ENCODE peak calls at places on chromosomes 2 and 18, in nine cellular contexts. U is ovary, P is sigmoid colon, Z is transverse colon, D is A549, Y is K562, I is tibial nerve, O is suprapubic skin, A is GM12878. K is an unnamed sample.

GRCh38 chr18:11154369-11154982 is 5.1 kb upstream of the PIEZO2 start:
- DNase-seq in U (no peak), P (no peak), Z (no peak), D (peak), Y (peak), I (no peak), O (no peak), A (peak), K (no peak)

GRCh38 chr18:42828881-42829280 is 286.6 kb downstream of the RIT2 start:
- DNase-seq in U (no peak), P (no peak), Z (no peak), D (no peak), Y (no peak), I (no peak), O (no peak), A (no peak), K (no peak)

GRCh38 chr18:42047721-42048120 is 92.7 kb downstream of the PIK3C3 start:
- DNase-seq in U (no peak), P (no peak), Z (no peak), D (no peak), Y (no peak), I (no peak), O (no peak), A (no peak), K (no peak)

GRCh38 chr18:79600141-79600540 is 79.5 kb upstream of the CTDP1 start:
- DNase-seq in U (peak), P (peak), Z (peak), D (no peak), Y (no peak), I (no peak), O (no peak), A (no peak), K (no peak)

GRCh38 chr2:155830817-155831579 is 501.5 kb downstream of the NR4A2 start:
- DNase-seq in U (no peak), P (no peak), Z (no peak), D (no peak), Y (no peak), I (no peak), O (no peak), A (no peak), K (no peak)

GRCh38 chr2:188881434-188881833 is 92.7 kb upstream of the COL3A1 start:
- DNase-seq in U (no peak), P (no peak), Z (no peak), D (no peak), Y (no peak), I (no peak), O (no peak), A (no peak), K (no peak)

GRCh38 chr18:67518566-67518965 is 2.0 kb upstream of the DSEL start:
- DNase-seq in U (no peak), P (no peak), Z (no peak), D (no peak), Y (no peak), I (no peak), O (no peak), A (no peak), K (no peak)

GRCh38 chr18:2173464-2173863 is 397.8 kb downstream of the METTL4 start:
- DNase-seq in U (no peak), P (no peak), Z (no peak), D (no peak), Y (no peak), I (no peak), O (no peak), A (no peak), K (peak)

GRCh38 chr2:230589025-230589424 is 123.6 kb upstream of the CAB39 start:
- DNase-seq in U (no peak), P (no peak), Z (no peak), D (no peak), Y (no peak), I (no peak), O (no peak), A (no peak), K (no peak)

DNA sequence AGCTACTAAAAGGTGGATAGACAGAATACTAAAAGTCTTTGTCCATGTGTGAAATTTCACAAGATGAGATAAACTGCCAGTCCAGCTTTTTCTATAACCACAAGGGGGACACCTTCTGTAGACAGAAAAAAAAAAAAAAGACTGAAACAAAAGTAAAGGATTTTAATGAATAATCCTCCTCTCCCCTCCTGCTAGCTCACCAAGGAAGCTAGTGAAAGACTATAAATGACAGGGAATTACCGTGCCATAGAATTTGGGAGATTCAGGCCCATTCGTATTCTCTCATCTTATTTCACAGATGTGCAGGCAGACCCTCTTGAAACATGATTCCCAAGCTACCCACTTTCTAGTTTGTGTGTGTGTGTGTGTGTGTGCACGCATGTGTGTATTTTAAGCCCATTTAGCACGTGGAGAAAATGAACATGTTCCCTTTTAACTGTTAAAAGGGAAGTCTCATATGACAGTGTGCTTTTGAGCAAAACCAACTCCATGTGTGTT is 36.3 kb upstream of the SLC8A1 start:
- DNase-seq in U (no peak), P (no peak), Z (no peak), D (peak), Y (no peak), I (no peak), O (no peak), A (no peak), K (no peak)
- TF ChIP-seq EP300 in U (no peak), P (no peak), Z (no peak), D (no peak), Y (no peak), I (no peak), O (no peak), A (no peak), K (no peak)

DNA sequence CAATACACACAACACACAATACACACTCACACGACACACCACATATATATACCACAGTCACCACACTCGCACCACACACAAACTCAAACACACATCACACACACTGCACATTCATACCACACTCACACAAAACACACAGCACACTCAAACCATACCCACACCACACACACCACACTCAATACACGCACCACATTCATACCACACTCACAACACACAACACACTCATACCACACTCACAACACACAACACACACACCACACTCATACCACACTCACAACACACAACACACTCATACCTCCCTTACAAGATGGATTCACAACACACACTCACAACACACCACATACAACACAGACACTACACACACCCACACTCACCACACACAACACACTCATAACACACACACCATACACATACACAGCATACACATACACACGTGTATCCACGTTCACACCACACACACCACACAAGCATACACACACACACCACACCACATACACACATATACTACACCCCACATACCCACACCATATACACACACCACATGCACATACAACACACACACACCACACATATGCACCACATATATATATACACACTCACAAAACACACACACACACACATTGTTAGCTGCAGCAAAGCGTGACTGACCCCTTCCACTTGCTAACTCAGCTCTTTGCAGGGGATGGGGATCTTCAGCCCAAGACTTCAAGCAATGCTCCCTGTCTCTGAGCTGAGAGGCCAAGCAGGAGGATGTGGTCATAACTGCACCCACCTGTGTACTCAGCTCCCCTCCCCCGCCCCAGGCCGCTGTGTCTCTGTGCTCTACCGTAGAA is 59.0 kb downstream of the SDC1 start:
- DNase-seq in U (no peak), P (no peak), Z (no peak), D (no peak), Y (no peak), I (no peak), O (peak), A (no peak), K (no peak)
- H3K27ac ChIP-seq in U (no peak), P (no peak), Z (no peak), D (peak), Y (no peak), I (no peak), O (no peak), A (no peak), K (no peak)

GRCh38 chr2:208074610-208075356 is 49.5 kb upstream of the PLEKHM3 start:
- DNase-seq in U (no peak), P (no peak), Z (no peak), D (no peak), Y (no peak), I (no peak), O (no peak), A (no peak), K (no peak)

GRCh38 chr2:208065476-208065875 is 40.1 kb upstream of the PLEKHM3 start:
- DNase-seq in U (no peak), P (no peak), Z (no peak), D (no peak), Y (no peak), I (no peak), O (no peak), A (no peak), K (no peak)

GRCh38 chr2:208072250-208072892 is 47.0 kb upstream of the PLEKHM3 start:
- DNase-seq in U (peak), P (peak), Z (peak), D (peak), Y (peak), I (peak), O (no peak), A (peak), K (peak)

GRCh38 chr2:208064220-208064951 is 39.1 kb upstream of the PLEKHM3 start:
- DNase-seq in U (no peak), P (no peak), Z (no peak), D (no peak), Y (peak), I (no peak), O (no peak), A (peak), K (no peak)

DNA sequence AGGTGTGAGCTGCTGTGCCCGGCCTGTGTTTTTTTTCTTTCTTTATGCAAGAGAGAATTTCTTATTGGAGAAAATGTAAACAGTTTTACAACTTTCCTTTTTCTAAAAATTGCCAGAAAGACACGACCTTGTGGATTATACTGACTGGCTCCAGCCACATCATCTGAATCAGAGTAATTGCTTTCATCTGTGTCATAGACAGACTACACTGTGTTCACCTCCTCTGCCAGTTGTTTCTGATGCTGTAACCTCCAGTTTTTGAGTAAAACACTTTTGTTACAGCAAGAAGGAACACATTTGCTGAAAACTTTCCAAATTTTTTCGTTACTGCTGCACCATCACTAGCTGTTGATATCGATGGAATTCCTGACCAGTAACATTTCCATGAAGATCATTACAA is 43.9 kb upstream of the PLEKHM3 start:
- DNase-seq in U (no peak), P (no peak), Z (no peak), D (no peak), Y (no peak), I (no peak), O (no peak), A (no peak), K (no peak)
- TF ChIP-seq EP300 in U (no peak), P (no peak), Z (no peak), D (no peak), Y (no peak), I (no peak), O (no peak), A (no peak), K (no peak)

GRCh38 chr2:96274355-96275056 is 8.5 kb downstream of the CIAO1 start:
- DNase-seq in U (no peak), P (no peak), Z (no peak), D (no peak), Y (no peak), I (no peak), O (no peak), A (no peak), K (no peak)
- H3K27ac ChIP-seq in U (no peak), P (no peak), Z (no peak), D (no peak), Y (no peak), I (peak), O (no peak), A (no peak), K (no peak)

GRCh38 chr2:150663143-150663542 is 175.7 kb upstream of the RND3 start:
- DNase-seq in U (no peak), P (no peak), Z (no peak), D (no peak), Y (no peak), I (no peak), O (no peak), A (no peak), K (no peak)
- TF ChIP-seq EP300 in U (no peak), P (no peak), Z (no peak), D (no peak), Y (no peak), I (no peak), O (no peak), A (no peak), K (no peak)

GRCh38 chr2:100764430-100764829 is 55.5 kb upstream of the NPAS2 start:
- DNase-seq in U (no peak), P (no peak), Z (no peak), D (no peak), Y (no peak), I (no peak), O (no peak), A (no peak), K (no peak)
- H3K27ac ChIP-seq in U (no peak), P (no peak), Z (no peak), D (no peak), Y (no peak), I (no peak), O (no peak), A (no peak), K (no peak)

DNA sequence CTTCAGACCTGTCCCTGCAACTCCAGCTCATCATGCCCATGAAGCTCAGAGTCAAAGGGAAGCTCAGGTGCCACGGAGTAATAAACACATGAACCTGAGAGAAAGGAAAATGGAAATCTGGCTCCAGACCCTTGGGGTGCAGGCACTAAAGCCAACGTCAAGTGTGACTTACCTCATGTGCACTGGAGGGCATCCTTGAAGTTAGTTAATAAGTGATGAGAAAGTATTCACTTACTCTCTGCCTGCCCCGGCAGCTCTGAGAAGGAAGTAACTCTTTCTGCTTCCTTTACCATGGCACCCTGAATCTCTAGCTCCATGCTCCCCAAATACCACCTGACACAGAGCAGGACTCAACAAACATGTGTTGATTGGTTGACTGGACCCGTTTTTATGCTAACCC is 21.4 kb upstream of the AGAP1 start:
- DNase-seq in U (no peak), P (no peak), Z (no peak), D (no peak), Y (no peak), I (no peak), O (no peak), A (no peak), K (no peak)
- TF ChIP-seq EP300 in U (no peak), P (no peak), Z (no peak), D (no peak), Y (no peak), I (no peak), O (no peak), A (no peak), K (no peak)

GRCh38 chr18:14117611-14118010 is 14.6 kb downstream of the ZNF519 start:
- DNase-seq in U (no peak), P (no peak), Z (no peak), D (no peak), Y (no peak), I (no peak), O (no peak), A (no peak), K (no peak)
- H3K27ac ChIP-seq in U (no peak), P (no peak), Z (no peak), D (no peak), Y (no peak), I (no peak), O (no peak), A (no peak), K (no peak)

GRCh38 chr2:55954306-55955035 is 30.9 kb upstream of the EFEMP1 start:
- DNase-seq in U (no peak), P (no peak), Z (no peak), D (no peak), Y (no peak), I (no peak), O (no peak), A (no peak), K (no peak)
- TF ChIP-seq EP300 in U (no peak), P (no peak), Z (no peak), D (no peak), Y (no peak), I (no peak), O (no peak), A (no peak), K (no peak)

DNA sequence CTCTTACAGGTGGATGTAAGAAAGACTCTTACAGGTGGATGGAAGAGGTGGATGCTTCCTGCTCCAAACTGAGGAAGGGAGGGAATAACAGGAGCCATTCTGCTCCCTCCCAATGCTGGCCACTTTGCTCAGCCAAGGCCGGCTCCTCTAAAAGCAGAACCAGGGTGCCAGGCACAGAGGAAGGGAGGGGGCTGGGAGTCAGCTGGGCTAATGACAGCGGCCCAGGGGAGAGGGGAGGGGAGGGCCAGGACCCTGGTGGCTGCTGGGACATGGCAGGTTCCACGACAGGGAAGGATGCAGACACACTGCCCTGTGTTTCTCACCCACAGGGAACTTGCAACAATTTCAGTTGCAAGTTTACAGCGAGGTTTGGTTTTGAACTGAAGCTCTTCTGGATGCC is 173.4 kb downstream of the ANAPC1 start:
- DNase-seq in U (no peak), P (no peak), Z (no peak), D (no peak), Y (no peak), I (no peak), O (peak), A (no peak), K (no peak)
- H3K27ac ChIP-seq in U (no peak), P (no peak), Z (no peak), D (no peak), Y (no peak), I (no peak), O (no peak), A (no peak), K (no peak)